ENCODE peak calls at places on chromosomes 5 and 9, in four cellular contexts. P is lung, U is BE2C, G is right lobe of liver. Y is an unnamed sample.

GRCh38 chr9:79581388-79581787 is 9.6 kb downstream of the TLE4 start:
- DNase-seq in U (peak), G (no peak), P (no peak), Y (no peak)

GRCh38 chr9:36730414-36730813 is 157.7 kb downstream of the MELK start:
- DNase-seq in G (no peak), U (no peak), P (no peak), Y (no peak)

GRCh38 chr5:15571081-15571480 is 71.1 kb downstream of the FBXL7 start:
- DNase-seq in P (no peak), G (no peak), U (no peak), Y (no peak)

GRCh38 chr9:92097997-92098482 is 17.2 kb downstream of the SPTLC1 start:
- DNase-seq in G (peak), U (no peak), P (peak), Y (peak)

GRCh38 chr9:69573666-69574456 is 98.3 kb downstream of the APBA1 start:
- DNase-seq in P (no peak), G (no peak), U (no peak), Y (no peak)

GRCh38 chr5:36878421-36879088 is 2.0 kb downstream of the NIPBL start:
- DNase-seq in U (peak), P (no peak), G (peak), Y (peak)

GRCh38 chr5:178162481-178162880 is 8.8 kb upstream of the NHP2 start:
- DNase-seq in P (no peak), U (no peak), G (no peak), Y (no peak)

GRCh38 chr5:67268233-67269011 is 71.8 kb upstream of the CD180 start:
- DNase-seq in P (peak), U (peak), G (peak), Y (peak)

GRCh38 chr9:2597483-2597882 is 24.1 kb upstream of the VLDLR start:
- DNase-seq in G (no peak), P (no peak), U (no peak), Y (no peak)

GRCh38 chr9:100394819-100395218 is 32.1 kb upstream of the MSANTD3 start:
- DNase-seq in G (no peak), P (no peak), U (no peak), Y (no peak)

GRCh38 chr9:138099803-138100598 is 222.4 kb downstream of the CACNA1B start:
- DNase-seq in U (no peak), P (no peak), G (no peak), Y (no peak)

GRCh38 chr5:131533844-131534243 is 101.2 kb downstream of the RAPGEF6 start:
- DNase-seq in P (no peak), U (no peak), G (no peak), Y (no peak)

GRCh38 chr5:56195016-56195415 is 38.1 kb downstream of the ANKRD55 start:
- DNase-seq in P (no peak), G (no peak), U (no peak), Y (no peak)

GRCh38 chr5:173542964-173543363 is 73.5 kb downstream of the BOD1 start:
- DNase-seq in G (no peak), U (no peak), P (no peak), Y (no peak)

GRCh38 chr5:38650540-38651275 is 94.3 kb upstream of the LIFR start:
- DNase-seq in G (no peak), P (no peak), U (no peak), Y (no peak)

GRCh38 chr9:33233659-33234335 is 6.2 kb upstream of the SPINK4 start:
- DNase-seq in G (peak), P (peak), U (peak), Y (no peak)

GRCh38 chr5:178336889-178337785 is 104.5 kb upstream of the PHYKPL start:
- DNase-seq in P (no peak), G (peak), U (peak), Y (peak)

GRCh38 chr5:72584466-72584865 is 77.3 kb upstream of the ZNF366 start:
- DNase-seq in P (no peak), U (no peak), G (no peak), Y (no peak)

GRCh38 chr9:86614871-86615849 is 260.9 kb upstream of the TUT7 start:
- DNase-seq in P (no peak), G (no peak), U (no peak), Y (no peak)

GRCh38 chr5:93621340-93621872 is 38.4 kb downstream of the NR2F1 start:
- DNase-seq in G (peak), U (peak), P (peak), Y (peak)

DNA sequence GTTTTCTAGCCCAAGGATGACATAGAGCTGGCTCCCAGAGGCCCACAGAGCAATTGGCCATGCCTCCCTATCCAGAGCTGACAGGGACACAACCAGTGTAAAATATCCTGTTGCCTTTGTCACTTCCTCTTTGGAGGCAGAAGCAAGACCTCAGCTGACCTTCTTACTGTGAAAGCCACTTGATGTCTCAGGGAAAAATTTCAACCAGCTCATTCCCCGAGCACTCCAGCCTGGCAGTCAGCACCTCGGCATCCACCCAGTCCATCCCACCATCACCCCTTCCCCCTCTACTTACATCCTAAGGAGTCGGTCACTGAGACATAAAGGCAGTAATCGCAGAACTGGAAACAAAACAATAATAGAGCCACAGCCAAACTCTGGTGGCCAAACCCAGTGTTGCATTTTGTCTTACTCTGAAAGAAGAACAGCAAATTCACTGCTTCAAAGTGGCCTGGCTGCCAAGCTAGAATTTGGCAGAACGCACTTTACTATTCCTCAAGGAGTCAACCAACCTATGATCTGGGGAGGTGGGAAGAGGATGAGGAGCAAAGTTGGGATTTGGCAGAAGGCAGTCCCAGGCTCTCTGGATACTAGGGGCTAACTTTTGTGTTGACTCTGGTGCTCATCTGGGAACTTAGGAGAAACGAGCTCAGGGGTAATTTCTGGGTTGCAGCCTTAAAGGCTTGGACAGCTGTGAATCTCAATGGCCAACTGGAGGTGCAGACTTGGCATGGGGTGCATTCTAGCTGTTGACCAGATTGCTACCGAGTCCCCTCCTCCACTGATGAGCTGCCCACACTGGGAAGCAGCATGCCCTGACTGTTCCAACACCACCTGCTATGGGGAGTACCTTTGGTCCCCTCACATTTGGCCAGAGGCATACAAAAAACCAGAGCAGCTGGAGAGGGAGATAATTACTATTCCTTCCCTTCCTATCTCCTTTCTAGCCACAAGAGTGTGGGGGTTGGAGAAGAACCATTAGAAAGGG is 13.7 kb downstream of the NIPAL4 start:
- DNase-seq in P (no peak), G (no peak), U (no peak), Y (no peak)
- TF ChIP-seq CTCF in P (no peak), G (no peak), U (no peak), Y (no peak)

GRCh38 chr9:133454325-133454724 is 5.5 kb upstream of the CACFD1 start:
- DNase-seq in P (no peak), U (no peak), G (no peak), Y (no peak)

GRCh38 chr9:133454943-133455673 is 4.7 kb upstream of the CACFD1 start:
- DNase-seq in P (no peak), U (no peak), G (no peak), Y (no peak)

GRCh38 chr9:133452562-133452961 is 7.2 kb upstream of the CACFD1 start:
- DNase-seq in U (no peak), P (no peak), G (no peak), Y (no peak)

GRCh38 chr9:133455936-133456335 is 3.8 kb upstream of the CACFD1 start:
- DNase-seq in G (no peak), U (no peak), P (no peak), Y (no peak)

GRCh38 chr9:133453651-133454050 is 6.1 kb upstream of the CACFD1 start:
- DNase-seq in G (no peak), U (no peak), P (no peak), Y (no peak)
- TF ChIP-seq CTCF in G (no peak), U (no peak), P (no peak), Y (no peak)

GRCh38 chr9:76138360-76138759 is 247.9 kb downstream of the PCSK5 start:
- DNase-seq in U (no peak), P (no peak), G (no peak), Y (no peak)
- TF ChIP-seq CTCF in U (no peak), P (no peak), G (no peak), Y (no peak)

DNA sequence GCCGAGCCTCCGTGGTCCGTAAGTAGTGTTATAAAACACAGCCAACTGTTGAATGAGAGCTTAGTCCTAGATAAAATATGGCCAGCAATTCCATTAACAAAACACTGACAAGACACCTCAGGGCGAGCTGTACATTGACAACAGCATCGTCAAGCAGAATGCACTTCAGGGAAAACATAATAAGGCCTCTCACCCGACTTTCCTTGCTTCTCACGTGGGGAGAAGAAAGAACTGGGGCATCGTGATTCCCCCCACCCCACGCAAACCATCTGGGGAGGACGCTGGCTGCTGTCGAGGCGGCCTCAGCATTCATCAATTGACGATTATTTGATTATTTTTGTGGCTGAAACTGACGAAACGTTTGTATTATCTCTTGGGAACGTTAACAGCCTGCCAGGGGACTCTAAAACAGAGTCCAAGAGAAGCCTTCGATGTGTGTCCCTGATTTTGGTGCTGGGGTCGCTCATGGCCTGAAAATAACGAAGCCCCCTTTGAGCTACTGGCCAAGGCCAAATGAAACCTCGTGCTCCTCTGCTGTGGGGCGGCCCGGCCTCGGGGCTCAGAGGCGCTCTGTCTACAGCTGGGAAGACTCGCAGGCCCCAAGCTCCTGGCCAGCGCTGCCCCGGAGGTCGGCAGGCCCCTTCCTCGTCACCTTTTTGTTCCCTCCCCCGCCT is 464 bp downstream of the GDF9 start:
- DNase-seq in P (no peak), G (no peak), U (no peak), Y (no peak)
- TF ChIP-seq CTCF in P (no peak), G (no peak), U (no peak), Y (no peak)

GRCh38 chr5:172127581-172127980 is 60.4 kb downstream of the STK10 start:
- DNase-seq in P (no peak), G (no peak), U (no peak), Y (no peak)

GRCh38 chr5:172119921-172120688 is 67.9 kb downstream of the STK10 start:
- DNase-seq in G (no peak), P (no peak), U (no peak), Y (no peak)

GRCh38 chr5:172118891-172119290 is 69.1 kb downstream of the STK10 start:
- DNase-seq in G (no peak), P (no peak), U (no peak), Y (no peak)

GRCh38 chr5:172117977-172118701 is 69.9 kb downstream of the STK10 start:
- DNase-seq in G (peak), U (no peak), P (no peak), Y (no peak)

DNA sequence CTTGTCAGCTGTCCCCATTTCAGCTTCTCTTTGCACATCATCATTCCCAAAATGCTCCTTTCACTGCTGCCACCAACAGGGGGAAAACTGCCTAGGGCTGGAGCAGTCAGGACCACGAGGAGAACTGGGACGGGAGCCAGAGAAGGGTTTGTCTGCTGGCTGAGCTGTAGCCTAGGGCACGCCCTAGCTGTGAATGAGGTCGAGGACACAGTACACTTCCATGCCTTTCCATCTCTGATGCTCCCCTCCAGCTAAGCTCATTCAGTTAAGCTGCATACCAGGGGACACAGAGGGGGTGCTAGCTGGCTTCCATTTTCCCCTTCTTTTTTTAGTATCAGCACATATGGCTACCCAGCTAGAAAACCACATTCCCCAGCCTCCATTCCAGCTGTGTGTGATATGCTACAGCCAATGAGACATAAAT is 64.7 kb downstream of the STK10 start:
- DNase-seq in P (peak), U (peak), G (peak), Y (no peak)
- TF ChIP-seq CTCF in P (peak), U (peak), G (peak), Y (no peak)

DNA sequence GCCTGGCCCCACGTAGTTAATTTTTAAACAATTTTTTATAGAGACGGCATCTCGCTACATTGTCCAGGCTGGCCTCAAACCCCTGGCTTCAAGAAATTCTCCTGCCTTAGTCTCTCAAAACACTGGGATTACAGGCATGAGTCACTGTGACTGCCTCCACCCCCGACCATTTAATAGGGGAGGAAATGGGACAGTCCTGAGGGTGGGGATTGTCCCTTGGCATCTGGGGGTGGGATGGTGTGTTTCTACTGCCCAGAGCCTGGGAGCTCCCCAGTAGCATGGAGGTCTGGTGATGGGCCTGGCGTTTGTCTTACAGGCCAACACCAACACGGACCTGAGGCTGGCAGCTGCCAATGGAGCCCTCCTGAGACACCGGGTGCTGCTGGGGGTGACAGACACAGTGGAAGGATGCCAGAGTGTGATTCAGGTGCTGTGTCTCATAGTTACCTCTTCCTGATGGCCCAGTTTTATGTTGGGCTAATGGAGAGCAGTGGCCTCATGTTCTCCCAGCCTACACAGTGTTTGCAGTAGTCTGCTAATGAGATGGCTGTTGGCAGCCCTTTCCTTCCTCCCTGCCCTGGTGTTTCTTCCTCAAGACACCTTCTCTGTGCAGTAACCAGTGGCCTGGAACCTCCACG is 22.5 kb downstream of the TMEM268 start:
- DNase-seq in P (no peak), U (no peak), G (no peak), Y (no peak)
- TF ChIP-seq CTCF in P (no peak), U (no peak), G (no peak), Y (no peak)

DNA sequence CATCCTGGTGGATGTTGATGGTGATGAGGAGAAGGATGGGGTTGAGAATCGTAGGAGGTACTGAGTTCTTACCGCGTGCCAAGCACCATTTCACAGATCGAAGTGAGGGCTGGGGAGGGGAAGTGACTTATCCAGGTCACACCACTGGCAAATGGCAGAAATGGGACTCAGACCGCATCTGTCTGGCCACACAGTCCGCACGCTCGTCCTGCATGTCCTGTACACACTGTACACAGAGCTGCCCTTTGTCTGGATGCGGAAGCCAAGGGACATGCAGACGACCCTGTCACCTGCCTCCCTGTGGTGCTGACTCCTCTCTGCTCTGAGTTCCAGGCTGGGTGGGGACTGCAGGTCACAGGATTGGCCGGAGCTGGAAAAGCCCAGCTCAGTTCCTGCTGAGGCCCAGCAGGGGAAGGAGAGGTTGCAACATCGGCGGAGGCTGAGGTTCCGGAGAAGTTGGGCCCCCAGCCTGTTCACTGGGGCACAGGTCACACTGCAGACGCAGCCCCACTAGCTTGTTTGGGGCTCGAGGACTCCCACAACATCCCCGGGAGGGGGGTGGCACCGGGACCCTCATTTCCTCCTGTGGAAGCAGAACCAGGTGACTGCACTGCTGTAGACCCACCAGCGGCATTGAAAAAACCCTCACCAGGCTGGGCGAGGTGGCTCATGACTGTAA is 165.8 kb upstream of the IER5L start:
- DNase-seq in U (no peak), P (peak), G (peak), Y (no peak)
- TF ChIP-seq CTCF in U (no peak), P (no peak), G (no peak), Y (no peak)